ENCODE peak calls at places on chromosomes 12 and 14, in five cellular contexts. M is A549; L is HCT116; D is CD4-positive, alpha-beta memory T cell; V is neural progenitor cell. I is an unnamed sample.

GRCh38 chr12:88805692-88806091 is 225.4 kb upstream of the KITLG start:
- DNase-seq in M (no peak), D (no peak), L (no peak), V (peak), I (no peak)

GRCh38 chr14:78933948-78934524 is 763.9 kb downstream of the NRXN3 start:
- DNase-seq in L (no peak), M (peak), V (peak), D (no peak), I (no peak)

GRCh38 chr14:78083837-78084236 is 86.3 kb upstream of the NRXN3 start:
- DNase-seq in L (no peak), D (no peak), M (no peak), V (no peak), I (no peak)

GRCh38 chr12:113781415-113782198 is 184.5 kb downstream of the RBM19 start:
- DNase-seq in D (no peak), V (no peak), L (no peak), M (no peak), I (no peak)

GRCh38 chr14:50303744-50304471 is 8.1 kb downstream of the L2HGDH start:
- DNase-seq in D (no peak), M (no peak), V (no peak), L (no peak), I (no peak)

GRCh38 chr12:66188584-66189475 is at the start of gene IRAK3:
- DNase-seq in D (peak), M (no peak), V (peak), L (no peak), I (no peak)

GRCh38 chr12:93978553-93978952 is 169.8 kb upstream of the PLXNC1 start:
- DNase-seq in L (no peak), M (no peak), V (no peak), D (no peak), I (no peak)

GRCh38 chr12:67275380-67275913 is 6.3 kb downstream of the CAND1 start:
- DNase-seq in M (no peak), L (no peak), D (no peak), V (no peak), I (no peak)

GRCh38 chr14:102511538-102511937 is 2.0 kb upstream of the ANKRD9 start:
- DNase-seq in D (no peak), V (no peak), L (no peak), M (no peak), I (no peak)

GRCh38 chr12:47393403-47393790 is 312.4 kb downstream of the RPAP3 start:
- DNase-seq in D (no peak), L (no peak), V (no peak), M (no peak), I (no peak)

GRCh38 chr14:97213720-97214119 is 416.5 kb downstream of the VRK1 start:
- DNase-seq in V (no peak), D (no peak), L (no peak), M (no peak), I (no peak)

GRCh38 chr14:71089974-71090373 is 182.7 kb downstream of the PCNX1 start:
- DNase-seq in V (no peak), L (no peak), M (no peak), D (no peak), I (no peak)

GRCh38 chr14:52706286-52706685 is 714 bp upstream of the PSMC6 start:
- DNase-seq in V (no peak), D (peak), M (no peak), L (no peak), I (no peak)

GRCh38 chr14:71165650-71166049 is 258.4 kb downstream of the PCNX1 start:
- DNase-seq in V (no peak), D (no peak), M (no peak), L (no peak), I (no peak)

GRCh38 chr14:32006267-32007110 is 70.6 kb upstream of the ARHGAP5 start:
- DNase-seq in L (no peak), D (no peak), V (no peak), M (peak), I (no peak)
- H3K27ac ChIP-seq in L (no peak), D (no peak), V (no peak), M (peak), I (no peak)

DNA sequence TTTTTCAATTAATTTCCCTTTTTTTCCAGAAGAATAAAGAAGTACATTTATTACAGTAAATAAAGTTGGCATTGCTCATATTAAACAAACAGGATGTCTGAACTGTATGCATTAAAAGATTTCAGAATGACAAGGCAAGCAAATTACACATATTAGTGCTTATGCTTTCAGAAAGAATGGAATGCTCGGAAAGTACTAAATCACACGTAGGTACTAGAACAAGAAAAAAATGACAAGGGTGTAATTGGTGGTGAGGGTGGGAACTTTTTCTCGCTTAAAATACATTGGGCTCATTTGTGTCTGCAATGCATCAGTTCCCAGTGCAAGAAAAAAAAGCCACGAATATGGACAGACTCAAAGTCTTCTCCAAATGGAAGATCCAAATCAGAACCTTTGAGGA is 33.3 kb upstream of the HIF1A start:
- DNase-seq in M (no peak), L (no peak), D (no peak), V (no peak), I (no peak)
- H3K27ac ChIP-seq in M (peak), L (no peak), D (peak), V (no peak), I (no peak)

DNA sequence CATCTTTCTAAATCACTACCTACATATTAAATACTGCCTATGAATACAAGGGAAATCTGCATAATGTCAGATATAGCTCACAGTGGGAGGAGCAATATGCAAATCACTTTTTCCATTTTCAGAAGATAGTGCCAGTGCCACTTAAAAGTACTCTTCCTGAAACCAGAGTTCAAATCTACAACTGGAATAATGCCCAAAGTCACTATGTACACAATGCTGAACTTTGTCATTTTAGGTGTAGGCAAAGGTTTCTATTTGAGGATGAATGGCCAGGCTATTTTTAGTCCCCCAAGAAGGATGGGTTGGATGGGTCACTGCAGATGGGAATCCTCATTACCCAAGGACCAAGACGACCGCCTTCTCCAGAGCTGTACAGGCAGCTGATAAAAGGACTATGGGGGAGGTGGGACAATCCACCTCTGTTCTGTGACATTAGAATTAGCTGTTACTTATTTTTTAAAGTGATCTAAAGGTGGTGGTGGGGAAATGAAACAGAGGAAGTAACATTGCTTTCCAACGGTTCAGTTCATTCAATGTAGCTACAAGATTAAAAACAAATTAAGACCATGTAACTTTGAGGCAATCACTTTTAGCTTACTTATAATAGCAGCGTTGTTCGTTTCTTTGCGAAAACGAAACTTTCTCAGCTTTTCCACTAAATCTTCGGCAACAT is 5.6 kb downstream of the GMFB start:
- DNase-seq in L (no peak), V (no peak), M (no peak), D (no peak), I (no peak)
- H3K27ac ChIP-seq in L (no peak), V (no peak), M (no peak), D (no peak), I (no peak)

GRCh38 chr12:26727482-26728204 is 105.4 kb downstream of the ITPR2 start:
- DNase-seq in D (no peak), V (no peak), M (no peak), L (no peak), I (no peak)

GRCh38 chr12:26732010-26732908 is 100.7 kb downstream of the ITPR2 start:
- DNase-seq in L (no peak), M (no peak), D (no peak), V (no peak), I (no peak)

GRCh38 chr12:26728205-26729050 is 104.6 kb downstream of the ITPR2 start:
- DNase-seq in V (no peak), M (no peak), L (no peak), D (no peak), I (no peak)

GRCh38 chr12:26726956-26727355 is 106.0 kb downstream of the ITPR2 start:
- DNase-seq in D (no peak), V (no peak), L (no peak), M (no peak), I (no peak)

DNA sequence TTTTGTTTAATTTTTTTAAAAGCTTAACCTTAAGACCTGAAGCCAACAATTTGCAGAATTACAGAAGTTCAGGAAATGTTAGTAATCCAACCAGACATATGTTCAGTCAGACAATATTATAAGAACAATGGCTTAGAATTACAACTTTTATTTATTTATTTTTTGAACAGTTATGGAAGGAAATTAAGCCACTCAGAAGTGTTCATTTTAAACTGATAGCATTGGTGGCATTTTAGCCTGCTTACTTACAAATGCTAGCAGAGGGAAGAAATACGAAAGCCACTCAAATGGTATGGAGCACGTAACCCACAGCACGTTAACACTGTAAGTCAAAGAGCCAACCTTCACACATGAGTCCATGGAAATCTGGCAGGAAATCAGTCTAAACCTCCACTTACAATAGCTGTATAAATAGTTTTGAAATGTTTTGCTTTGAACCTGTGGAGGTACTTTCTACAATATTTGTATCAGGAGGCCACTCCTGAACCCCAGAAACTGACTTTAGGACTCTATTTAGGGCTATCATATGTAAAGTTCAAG is 102.4 kb downstream of the ITPR2 start:
- DNase-seq in D (no peak), L (no peak), V (no peak), M (no peak), I (no peak)
- H3K27ac ChIP-seq in D (no peak), L (no peak), V (no peak), M (no peak), I (no peak)

DNA sequence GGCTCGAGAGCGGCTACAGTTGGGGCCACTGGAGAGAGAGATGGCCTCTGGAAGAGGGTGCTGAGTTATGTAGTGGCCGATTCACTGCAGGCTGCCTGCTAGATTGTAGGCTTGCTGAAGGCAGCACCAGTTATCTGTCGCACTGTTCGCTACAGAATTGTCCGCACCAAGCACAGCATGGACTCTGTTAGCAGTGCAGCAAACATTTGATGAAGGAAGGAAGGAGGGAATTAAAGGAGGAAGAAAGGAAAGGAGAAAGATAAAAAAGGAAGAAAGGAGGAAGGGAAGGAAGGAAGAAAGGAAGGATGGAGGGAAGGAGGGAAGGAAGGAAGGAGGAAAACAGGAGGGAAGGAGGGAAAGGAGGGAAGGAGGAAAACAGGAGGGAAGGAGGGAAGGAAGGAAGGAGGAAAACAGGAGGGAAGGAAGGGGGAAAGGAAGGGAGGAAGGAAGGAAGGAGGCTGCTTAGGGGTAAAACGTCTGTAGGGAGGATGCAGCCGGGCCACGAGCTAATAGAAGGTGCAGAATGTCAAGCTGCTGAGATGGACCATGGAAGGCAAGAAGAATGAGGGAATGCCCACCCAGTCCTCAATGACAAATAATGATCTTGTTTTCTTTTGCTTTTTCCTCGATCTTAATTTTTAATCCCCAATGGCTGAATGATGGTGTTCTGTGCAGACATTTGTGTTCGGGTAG is 27.3 kb upstream of the ADIPOR2 start:
- DNase-seq in D (no peak), M (no peak), V (no peak), L (no peak), I (peak)
- H3K27ac ChIP-seq in D (no peak), M (peak), V (no peak), L (peak), I (peak)

GRCh38 chr12:15608931-15609330 is 180.3 kb downstream of the EPS8 start:
- DNase-seq in V (no peak), L (no peak), D (no peak), M (no peak), I (no peak)
- H3K27ac ChIP-seq in V (no peak), L (no peak), D (no peak), M (no peak), I (no peak)

I was measured in caudate nucleus.